ENCODE peak calls at places on chromosomes 3 and 15, in seven cellular contexts. A is transverse colon, G is esophagus muscularis mucosa, F is spleen, H is stomach, J is HL-60, E is GM23338. D is an unnamed sample.
A peak's percentile ranks its signal among the peaks of the same experiment; 100 is the strongest.

GRCh38 chr3:152048826-152049225 is 175.4 kb downstream of the SUCNR1 start:
- DNase-seq in J (no peak), H (no peak), G (no peak), E (no peak), F (no peak), A (no peak), D (no peak)

GRCh38 chr3:41286305-41286704 is 87.0 kb downstream of the CTNNB1 start:
- DNase-seq in A (no peak), E (no peak), H (no peak), G (no peak), F (no peak), J (no peak), D (no peak)

GRCh38 chr15:89893696-89894450 is at the start of gene AP3S2:
- DNase-seq in J (peak; percentile 95), H (peak; percentile 95), A (peak; percentile 93), F (peak; percentile 96), E (peak; percentile 97), G (peak; percentile 98), D (peak; percentile 96)

GRCh38 chr15:25504307-25504706 is 65.5 kb upstream of the UBE3A start:
- DNase-seq in J (no peak), F (no peak), G (no peak), H (no peak), A (no peak), E (no peak), D (no peak)

GRCh38 chr3:10918011-10918410 is 74.5 kb upstream of the SLC6A1 start:
- DNase-seq in J (no peak), H (no peak), E (no peak), F (no peak), G (no peak), A (no peak), D (no peak)

GRCh38 chr3:147409143-147410121 is at the start of gene ZIC1:
- DNase-seq in A (no peak), E (peak; percentile 85), J (no peak), F (no peak), G (no peak), H (no peak), D (no peak)

GRCh38 chr15:52336530-52336929 is 40.9 kb upstream of the MYO5C start:
- DNase-seq in J (no peak), H (no peak), A (peak; percentile 38), G (no peak), E (peak; percentile 25), F (no peak), D (no peak)

GRCh38 chr3:126311338-126311978 is 45.8 kb downstream of the KLF15 start:
- DNase-seq in A (no peak), J (no peak), E (no peak), F (peak; percentile 56), G (peak; percentile 81), H (no peak), D (no peak)

GRCh38 chr3:187186801-187187421 is 10.4 kb upstream of the RTP1 start:
- DNase-seq in G (no peak), H (peak; percentile 59), A (peak; percentile 14), F (no peak), J (no peak), E (no peak), D (peak; percentile 86)

GRCh38 chr3:154060606-154061380 is 60.4 kb upstream of the ARHGEF26 start:
- DNase-seq in H (no peak), F (no peak), E (peak; percentile 59), J (no peak), G (no peak), A (no peak), D (no peak)

GRCh38 chr3:158337007-158337608 is 227.2 kb downstream of the RSRC1 start:
- DNase-seq in E (no peak), G (no peak), F (no peak), J (no peak), A (no peak), H (no peak), D (no peak)

GRCh38 chr3:24259901-24260512 is 234.6 kb downstream of the THRB start:
- DNase-seq in A (no peak), J (no peak), E (no peak), F (no peak), H (peak; percentile 36), G (no peak), D (no peak)

GRCh38 chr15:70643106-70643782 is 120.1 kb downstream of the UACA start:
- DNase-seq in F (no peak), G (no peak), E (no peak), A (no peak), H (no peak), J (no peak), D (no peak)

GRCh38 chr3:158789592-158789991 is 12.3 kb upstream of the MFSD1 start:
- DNase-seq in J (peak; percentile 43), A (peak; percentile 29), H (no peak), E (no peak), F (no peak), G (peak; percentile 84), D (no peak)

GRCh38 chr3:9600597-9600996 is 47.0 kb upstream of the LHFPL4 start:
- DNase-seq in J (no peak), A (peak; percentile 67), G (no peak), F (no peak), E (peak; percentile 87), H (peak; percentile 74), D (no peak)

GRCh38 chr3:16514021-16514700 is 662 bp upstream of the RFTN1 start:
- DNase-seq in A (no peak), F (no peak), J (no peak), H (no peak), E (no peak), G (no peak), D (no peak)

GRCh38 chr3:16511561-16512434 is 1.7 kb downstream of the RFTN1 start:
- DNase-seq in A (peak; percentile 65), H (peak; percentile 56), E (peak; percentile 29), G (no peak), F (peak; percentile 87), J (peak; percentile 66), D (peak; percentile 73)

GRCh38 chr3:16513141-16514020 is at the start of gene RFTN1:
- DNase-seq in A (peak; percentile 36), E (peak; percentile 69), G (no peak), H (peak; percentile 31), J (peak; percentile 67), F (peak; percentile 92), D (no peak)

GRCh38 chr3:16510620-16511319 is 2.7 kb downstream of the RFTN1 start:
- DNase-seq in E (no peak), H (no peak), A (no peak), F (no peak), G (no peak), J (no peak), D (no peak)

DNA sequence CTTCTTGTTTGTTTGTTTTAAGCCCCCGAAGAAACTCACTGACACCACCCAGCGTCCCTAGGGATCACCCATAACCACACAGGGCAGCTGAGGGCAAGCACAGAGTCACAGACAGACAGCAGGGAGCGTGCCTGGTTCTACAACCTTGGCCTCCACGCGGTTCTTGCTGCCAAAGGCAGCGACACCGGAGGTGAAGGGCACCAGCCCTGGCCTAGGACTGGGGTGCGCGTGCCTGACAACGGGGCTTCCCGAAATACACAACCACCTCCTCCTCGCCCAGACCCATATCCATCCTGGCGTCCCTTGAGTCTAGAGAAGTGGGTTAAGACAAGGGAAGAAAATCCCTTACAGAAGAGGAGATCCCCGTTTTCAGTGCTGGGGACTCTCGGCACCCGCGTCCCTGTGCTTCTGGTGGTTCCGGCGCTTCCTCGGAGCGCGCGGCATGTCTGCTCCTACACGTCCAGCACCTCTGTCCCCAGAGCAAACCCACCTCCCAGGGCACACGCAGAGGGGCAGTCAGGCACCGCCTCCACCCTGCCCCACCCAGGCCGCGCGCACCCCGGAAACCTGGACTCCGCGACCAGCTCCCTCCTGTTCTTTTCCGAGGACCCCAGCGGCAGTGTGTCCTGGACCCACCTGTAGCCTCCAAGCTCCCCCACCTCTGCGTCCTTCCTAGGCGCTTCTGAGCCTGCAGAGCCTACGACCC is 911 bp downstream of the RFTN1 start:
- DNase-seq in G (no peak), E (peak; percentile 54), F (peak; percentile 91), J (peak; percentile 58), A (peak; percentile 29), H (peak; percentile 26), D (peak; percentile 69)
- TF ChIP-seq POLR2AphosphoS5 in G (peak; percentile 9), E (no peak), F (peak; percentile 1), J (no peak), A (no peak), H (no peak), D (no peak)

DNA sequence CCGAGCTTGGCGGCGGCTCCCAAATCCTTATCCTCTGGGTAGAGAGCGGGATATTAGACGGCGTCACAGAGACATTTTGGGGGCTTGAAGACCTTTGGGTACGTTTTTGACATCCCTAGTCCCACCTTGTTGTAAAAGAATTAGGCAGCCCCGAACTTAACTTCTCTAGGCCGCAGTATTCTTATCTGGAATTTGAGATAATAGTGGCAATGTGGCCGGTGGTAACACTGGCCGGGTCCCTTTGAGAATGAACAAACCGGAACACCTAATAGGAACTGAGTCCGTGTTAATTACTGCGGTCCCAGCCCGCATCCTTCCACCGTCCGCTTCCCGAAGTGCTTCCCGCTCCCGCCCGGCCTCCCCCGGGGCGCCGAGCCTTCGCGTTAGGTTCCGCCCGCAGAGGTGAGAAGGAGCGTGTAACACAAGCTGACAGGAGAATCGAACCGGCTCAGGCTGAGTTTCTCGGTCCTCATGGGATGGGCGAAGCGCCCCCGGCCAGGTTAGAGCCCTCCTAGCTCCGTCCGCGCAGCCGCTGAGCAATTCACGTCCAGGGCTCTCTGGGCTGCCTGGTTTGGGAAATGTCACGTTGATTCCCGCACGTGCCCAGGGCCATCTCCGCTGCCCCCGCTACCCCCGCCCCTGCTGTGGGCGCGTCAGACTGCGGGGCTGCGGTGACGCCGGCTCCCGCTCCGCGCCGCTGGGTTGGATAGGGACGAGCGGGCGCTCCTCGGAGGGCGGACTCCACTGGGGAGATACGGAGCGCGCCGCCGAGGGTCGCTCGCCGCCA is 826 bp downstream of the CLDN11 start:
- DNase-seq in F (peak; percentile 72), H (no peak), J (no peak), G (no peak), E (peak; percentile 74), A (no peak), D (peak; percentile 65)
- TF ChIP-seq CTCF in F (no peak), H (no peak), J (no peak), G (no peak), E (no peak), A (no peak), D (no peak)

GRCh38 chr3:141403576-141403975 is 35.3 kb downstream of the ZBTB38 start:
- DNase-seq in J (no peak), F (no peak), G (no peak), A (no peak), H (no peak), E (no peak), D (no peak)

GRCh38 chr3:141401584-141402475 is 33.5 kb downstream of the ZBTB38 start:
- DNase-seq in H (peak; percentile 53), J (no peak), F (peak; percentile 93), A (peak; percentile 51), G (no peak), E (peak; percentile 76), D (no peak)

GRCh38 chr3:141399979-141400971 is 32.0 kb downstream of the ZBTB38 start:
- DNase-seq in H (no peak), E (peak; percentile 45), F (no peak), A (peak; percentile 37), J (no peak), G (no peak), D (no peak)

GRCh38 chr3:141401095-141401494 is 32.8 kb downstream of the ZBTB38 start:
- DNase-seq in J (no peak), E (no peak), H (no peak), F (no peak), G (no peak), A (no peak), D (no peak)

GRCh38 chr3:141402476-141403171 is 34.3 kb downstream of the ZBTB38 start:
- DNase-seq in G (no peak), E (peak; percentile 84), H (peak; percentile 67), F (peak; percentile 92), J (peak; percentile 7), A (peak; percentile 69), D (peak; percentile 89)
- TF ChIP-seq POLR2AphosphoS5 in G (peak; percentile 81), E (no peak), H (peak; percentile 59), F (peak; percentile 50), J (no peak), A (peak; percentile 51), D (peak; percentile 69)

GRCh38 chr15:74460903-74461846 is at the start of gene UBL7:
- DNase-seq in G (peak; percentile 99), J (peak; percentile 99), E (peak; percentile 100), F (peak; percentile 99), A (peak; percentile 99), H (peak; percentile 98), D (peak; percentile 98)
- TF ChIP-seq CTCF in G (peak; percentile 19), J (no peak), E (no peak), F (peak; percentile 18), A (no peak), H (no peak), D (no peak)

D was measured in sigmoid colon.